ENCODE peak calls at places on chromosome 16, in nine cellular contexts. One of them, this sample, is unnamed.

GRCh38 chr16:2273931-2274330 is 6.0 kb upstream of the RNPS1 start:
- DNase-seq in bronchial epithelial cell: no peak
- DNase-seq in activated T-helper 1 cell treated with anti-CD3 and anti-CD28 coated beads, Interleukin-2, amount 50 U/mL, for 16 hours: no peak
- DNase-seq in NCI-H460: no peak
- DNase-seq in progenitor cell of endocrine pancreas: no peak
- DNase-seq in stimulated activated CD4-positive, alpha-beta T cell treated with anti-CD3 and anti-CD28 coated beads, TNF-alpha, amount 100 ng/mL, for 24 hours: no peak
- DNase-seq in nucleus accumbens: no peak
- DNase-seq in T1000: no peak
- DNase-seq in HEK293T: no peak
- DNase-seq in this sample: no peak

GRCh38 chr16:79597775-79598174 is 2.8 kb downstream of the MAF start:
- DNase-seq in nucleus accumbens: no peak
- DNase-seq in stimulated activated CD4-positive, alpha-beta T cell treated with anti-CD3 and anti-CD28 coated beads, TNF-alpha, amount 100 ng/mL, for 24 hours: no peak
- DNase-seq in activated T-helper 1 cell treated with anti-CD3 and anti-CD28 coated beads, Interleukin-2, amount 50 U/mL, for 16 hours: no peak
- DNase-seq in bronchial epithelial cell: no peak
- DNase-seq in T1000: no peak
- DNase-seq in NCI-H460: no peak
- DNase-seq in progenitor cell of endocrine pancreas: no peak
- DNase-seq in HEK293T: no peak
- DNase-seq in this sample: no peak

GRCh38 chr16:471353-472198 is 46.1 kb downstream of the RAB11FIP3 start:
- DNase-seq in NCI-H460: no peak
- DNase-seq in nucleus accumbens: peak
- DNase-seq in bronchial epithelial cell: peak
- DNase-seq in activated T-helper 1 cell treated with anti-CD3 and anti-CD28 coated beads, Interleukin-2, amount 50 U/mL, for 16 hours: no peak
- DNase-seq in T1000: peak
- DNase-seq in progenitor cell of endocrine pancreas: no peak
- DNase-seq in stimulated activated CD4-positive, alpha-beta T cell treated with anti-CD3 and anti-CD28 coated beads, TNF-alpha, amount 100 ng/mL, for 24 hours: no peak
- DNase-seq in HEK293T: no peak
- DNase-seq in this sample: no peak

GRCh38 chr16:57500578-57501111 is 14.4 kb upstream of the DOK4 start:
- DNase-seq in stimulated activated CD4-positive, alpha-beta T cell treated with anti-CD3 and anti-CD28 coated beads, TNF-alpha, amount 100 ng/mL, for 24 hours: peak
- DNase-seq in HEK293T: no peak
- DNase-seq in progenitor cell of endocrine pancreas: no peak
- DNase-seq in bronchial epithelial cell: no peak
- DNase-seq in T1000: no peak
- DNase-seq in NCI-H460: no peak
- DNase-seq in nucleus accumbens: no peak
- DNase-seq in activated T-helper 1 cell treated with anti-CD3 and anti-CD28 coated beads, Interleukin-2, amount 50 U/mL, for 16 hours: no peak
- DNase-seq in this sample: no peak

GRCh38 chr16:57862698-57863433 is 60.6 kb upstream of the KIFC3 start:
- DNase-seq in stimulated activated CD4-positive, alpha-beta T cell treated with anti-CD3 and anti-CD28 coated beads, TNF-alpha, amount 100 ng/mL, for 24 hours: no peak
- DNase-seq in NCI-H460: peak
- DNase-seq in activated T-helper 1 cell treated with anti-CD3 and anti-CD28 coated beads, Interleukin-2, amount 50 U/mL, for 16 hours: no peak
- DNase-seq in HEK293T: no peak
- DNase-seq in T1000: no peak
- DNase-seq in progenitor cell of endocrine pancreas: no peak
- DNase-seq in nucleus accumbens: no peak
- DNase-seq in bronchial epithelial cell: no peak
- DNase-seq in this sample: no peak

GRCh38 chr16:11417487-11417886 is 72.2 kb downstream of the RMI2 start:
- DNase-seq in activated T-helper 1 cell treated with anti-CD3 and anti-CD28 coated beads, Interleukin-2, amount 50 U/mL, for 16 hours: no peak
- DNase-seq in NCI-H460: no peak
- DNase-seq in stimulated activated CD4-positive, alpha-beta T cell treated with anti-CD3 and anti-CD28 coated beads, TNF-alpha, amount 100 ng/mL, for 24 hours: no peak
- DNase-seq in T1000: no peak
- DNase-seq in nucleus accumbens: no peak
- DNase-seq in progenitor cell of endocrine pancreas: no peak
- DNase-seq in bronchial epithelial cell: no peak
- DNase-seq in HEK293T: no peak
- DNase-seq in this sample: no peak

GRCh38 chr16:21685034-21685455 is 21.3 kb downstream of the OTOA start:
- DNase-seq in NCI-H460: no peak
- DNase-seq in nucleus accumbens: no peak
- DNase-seq in T1000: no peak
- DNase-seq in HEK293T: no peak
- DNase-seq in activated T-helper 1 cell treated with anti-CD3 and anti-CD28 coated beads, Interleukin-2, amount 50 U/mL, for 16 hours: no peak
- DNase-seq in bronchial epithelial cell: no peak
- DNase-seq in stimulated activated CD4-positive, alpha-beta T cell treated with anti-CD3 and anti-CD28 coated beads, TNF-alpha, amount 100 ng/mL, for 24 hours: no peak
- DNase-seq in progenitor cell of endocrine pancreas: peak
- DNase-seq in this sample: no peak

GRCh38 chr16:89623511-89624232 is 10.2 kb downstream of the DPEP1 start:
- DNase-seq in T1000: no peak
- DNase-seq in NCI-H460: no peak
- DNase-seq in bronchial epithelial cell: no peak
- DNase-seq in activated T-helper 1 cell treated with anti-CD3 and anti-CD28 coated beads, Interleukin-2, amount 50 U/mL, for 16 hours: no peak
- DNase-seq in HEK293T: no peak
- DNase-seq in progenitor cell of endocrine pancreas: no peak
- DNase-seq in stimulated activated CD4-positive, alpha-beta T cell treated with anti-CD3 and anti-CD28 coated beads, TNF-alpha, amount 100 ng/mL, for 24 hours: no peak
- DNase-seq in nucleus accumbens: no peak
- DNase-seq in this sample: no peak

GRCh38 chr16:51508813-51509212 is 357.7 kb upstream of the SALL1 start:
- DNase-seq in activated T-helper 1 cell treated with anti-CD3 and anti-CD28 coated beads, Interleukin-2, amount 50 U/mL, for 16 hours: no peak
- DNase-seq in HEK293T: no peak
- DNase-seq in T1000: no peak
- DNase-seq in bronchial epithelial cell: no peak
- DNase-seq in progenitor cell of endocrine pancreas: no peak
- DNase-seq in NCI-H460: no peak
- DNase-seq in stimulated activated CD4-positive, alpha-beta T cell treated with anti-CD3 and anti-CD28 coated beads, TNF-alpha, amount 100 ng/mL, for 24 hours: no peak
- DNase-seq in nucleus accumbens: no peak
- DNase-seq in this sample: no peak

GRCh38 chr16:3650631-3651265 is 3.7 kb upstream of the DNASE1 start:
- DNase-seq in bronchial epithelial cell: no peak
- DNase-seq in nucleus accumbens: no peak
- DNase-seq in stimulated activated CD4-positive, alpha-beta T cell treated with anti-CD3 and anti-CD28 coated beads, TNF-alpha, amount 100 ng/mL, for 24 hours: no peak
- DNase-seq in activated T-helper 1 cell treated with anti-CD3 and anti-CD28 coated beads, Interleukin-2, amount 50 U/mL, for 16 hours: no peak
- DNase-seq in T1000: no peak
- DNase-seq in progenitor cell of endocrine pancreas: no peak
- DNase-seq in HEK293T: no peak
- DNase-seq in NCI-H460: no peak
- DNase-seq in this sample: no peak

GRCh38 chr16:84559311-84559932 is 55.0 kb upstream of the MEAK7 start:
- DNase-seq in stimulated activated CD4-positive, alpha-beta T cell treated with anti-CD3 and anti-CD28 coated beads, TNF-alpha, amount 100 ng/mL, for 24 hours: no peak
- DNase-seq in progenitor cell of endocrine pancreas: no peak
- DNase-seq in HEK293T: no peak
- DNase-seq in nucleus accumbens: no peak
- DNase-seq in NCI-H460: no peak
- DNase-seq in bronchial epithelial cell: no peak
- DNase-seq in activated T-helper 1 cell treated with anti-CD3 and anti-CD28 coated beads, Interleukin-2, amount 50 U/mL, for 16 hours: no peak
- DNase-seq in T1000: no peak
- DNase-seq in this sample: no peak

GRCh38 chr16:85253127-85253941 is 141.1 kb upstream of the CIBAR2 start:
- DNase-seq in nucleus accumbens: peak
- DNase-seq in bronchial epithelial cell: no peak
- DNase-seq in stimulated activated CD4-positive, alpha-beta T cell treated with anti-CD3 and anti-CD28 coated beads, TNF-alpha, amount 100 ng/mL, for 24 hours: peak
- DNase-seq in progenitor cell of endocrine pancreas: peak
- DNase-seq in T1000: no peak
- DNase-seq in HEK293T: peak
- DNase-seq in NCI-H460: peak
- DNase-seq in activated T-helper 1 cell treated with anti-CD3 and anti-CD28 coated beads, Interleukin-2, amount 50 U/mL, for 16 hours: peak
- DNase-seq in this sample: no peak

GRCh38 chr16:965487-965886 is 5.3 kb downstream of the LMF1 start:
- DNase-seq in activated T-helper 1 cell treated with anti-CD3 and anti-CD28 coated beads, Interleukin-2, amount 50 U/mL, for 16 hours: no peak
- DNase-seq in bronchial epithelial cell: no peak
- DNase-seq in stimulated activated CD4-positive, alpha-beta T cell treated with anti-CD3 and anti-CD28 coated beads, TNF-alpha, amount 100 ng/mL, for 24 hours: no peak
- DNase-seq in HEK293T: no peak
- DNase-seq in progenitor cell of endocrine pancreas: no peak
- DNase-seq in NCI-H460: no peak
- DNase-seq in T1000: no peak
- DNase-seq in nucleus accumbens: no peak
- DNase-seq in this sample: no peak

GRCh38 chr16:71883193-71883848 is 661 bp downstream of the ZNF821 start:
- DNase-seq in stimulated activated CD4-positive, alpha-beta T cell treated with anti-CD3 and anti-CD28 coated beads, TNF-alpha, amount 100 ng/mL, for 24 hours: peak
- DNase-seq in NCI-H460: no peak
- DNase-seq in nucleus accumbens: peak
- DNase-seq in activated T-helper 1 cell treated with anti-CD3 and anti-CD28 coated beads, Interleukin-2, amount 50 U/mL, for 16 hours: peak
- DNase-seq in T1000: no peak
- DNase-seq in HEK293T: peak
- DNase-seq in progenitor cell of endocrine pancreas: peak
- DNase-seq in bronchial epithelial cell: peak
- DNase-seq in this sample: no peak

GRCh38 chr16:61564741-61565140 is 471.5 kb downstream of the CDH8 start:
- DNase-seq in progenitor cell of endocrine pancreas: no peak
- DNase-seq in T1000: no peak
- DNase-seq in nucleus accumbens: no peak
- DNase-seq in NCI-H460: no peak
- DNase-seq in HEK293T: no peak
- DNase-seq in stimulated activated CD4-positive, alpha-beta T cell treated with anti-CD3 and anti-CD28 coated beads, TNF-alpha, amount 100 ng/mL, for 24 hours: no peak
- DNase-seq in bronchial epithelial cell: no peak
- DNase-seq in activated T-helper 1 cell treated with anti-CD3 and anti-CD28 coated beads, Interleukin-2, amount 50 U/mL, for 16 hours: no peak
- DNase-seq in this sample: no peak

GRCh38 chr16:66069576-66069975 is 296.9 kb upstream of the CDH5 start:
- DNase-seq in activated T-helper 1 cell treated with anti-CD3 and anti-CD28 coated beads, Interleukin-2, amount 50 U/mL, for 16 hours: no peak
- DNase-seq in nucleus accumbens: no peak
- DNase-seq in NCI-H460: no peak
- DNase-seq in progenitor cell of endocrine pancreas: no peak
- DNase-seq in stimulated activated CD4-positive, alpha-beta T cell treated with anti-CD3 and anti-CD28 coated beads, TNF-alpha, amount 100 ng/mL, for 24 hours: no peak
- DNase-seq in bronchial epithelial cell: no peak
- DNase-seq in T1000: no peak
- DNase-seq in HEK293T: no peak
- DNase-seq in this sample: no peak

GRCh38 chr16:2147981-2148671 is at the start of gene RAB26:
- DNase-seq in bronchial epithelial cell: peak
- DNase-seq in NCI-H460: peak
- DNase-seq in nucleus accumbens: peak
- DNase-seq in stimulated activated CD4-positive, alpha-beta T cell treated with anti-CD3 and anti-CD28 coated beads, TNF-alpha, amount 100 ng/mL, for 24 hours: peak
- DNase-seq in T1000: peak
- DNase-seq in HEK293T: peak
- DNase-seq in activated T-helper 1 cell treated with anti-CD3 and anti-CD28 coated beads, Interleukin-2, amount 50 U/mL, for 16 hours: peak
- DNase-seq in progenitor cell of endocrine pancreas: peak
- DNase-seq in this sample: no peak

GRCh38 chr16:16182918-16183317 is 40.4 kb downstream of the ABCC6 start:
- DNase-seq in activated T-helper 1 cell treated with anti-CD3 and anti-CD28 coated beads, Interleukin-2, amount 50 U/mL, for 16 hours: no peak
- DNase-seq in stimulated activated CD4-positive, alpha-beta T cell treated with anti-CD3 and anti-CD28 coated beads, TNF-alpha, amount 100 ng/mL, for 24 hours: no peak
- DNase-seq in bronchial epithelial cell: no peak
- DNase-seq in nucleus accumbens: no peak
- DNase-seq in progenitor cell of endocrine pancreas: no peak
- DNase-seq in NCI-H460: no peak
- DNase-seq in HEK293T: no peak
- DNase-seq in T1000: no peak
- DNase-seq in this sample: no peak

GRCh38 chr16:88368036-88368435 is 14.7 kb upstream of the ZNF469 start:
- DNase-seq in bronchial epithelial cell: no peak
- DNase-seq in NCI-H460: no peak
- DNase-seq in progenitor cell of endocrine pancreas: no peak
- DNase-seq in nucleus accumbens: no peak
- DNase-seq in T1000: no peak
- DNase-seq in stimulated activated CD4-positive, alpha-beta T cell treated with anti-CD3 and anti-CD28 coated beads, TNF-alpha, amount 100 ng/mL, for 24 hours: no peak
- DNase-seq in HEK293T: no peak
- DNase-seq in activated T-helper 1 cell treated with anti-CD3 and anti-CD28 coated beads, Interleukin-2, amount 50 U/mL, for 16 hours: no peak
- DNase-seq in this sample: no peak

GRCh38 chr16:13863075-13863765 is 56.7 kb upstream of the ERCC4 start:
- DNase-seq in T1000: no peak
- DNase-seq in nucleus accumbens: no peak
- DNase-seq in progenitor cell of endocrine pancreas: no peak
- DNase-seq in bronchial epithelial cell: no peak
- DNase-seq in HEK293T: no peak
- DNase-seq in NCI-H460: no peak
- DNase-seq in stimulated activated CD4-positive, alpha-beta T cell treated with anti-CD3 and anti-CD28 coated beads, TNF-alpha, amount 100 ng/mL, for 24 hours: no peak
- DNase-seq in activated T-helper 1 cell treated with anti-CD3 and anti-CD28 coated beads, Interleukin-2, amount 50 U/mL, for 16 hours: no peak
- DNase-seq in this sample: no peak

GRCh38 chr16:70453891-70454220 is 539 bp upstream of the FCSK start:
- DNase-seq in activated T-helper 1 cell treated with anti-CD3 and anti-CD28 coated beads, Interleukin-2, amount 50 U/mL, for 16 hours: no peak
- DNase-seq in nucleus accumbens: no peak
- DNase-seq in stimulated activated CD4-positive, alpha-beta T cell treated with anti-CD3 and anti-CD28 coated beads, TNF-alpha, amount 100 ng/mL, for 24 hours: no peak
- DNase-seq in bronchial epithelial cell: no peak
- DNase-seq in NCI-H460: peak
- DNase-seq in HEK293T: peak
- DNase-seq in progenitor cell of endocrine pancreas: no peak
- DNase-seq in T1000: no peak
- DNase-seq in this sample: no peak

GRCh38 chr16:74438492-74438979 is 17.3 kb upstream of the CLEC18B start:
- DNase-seq in HEK293T: no peak
- DNase-seq in nucleus accumbens: no peak
- DNase-seq in T1000: no peak
- DNase-seq in progenitor cell of endocrine pancreas: no peak
- DNase-seq in bronchial epithelial cell: no peak
- DNase-seq in NCI-H460: no peak
- DNase-seq in activated T-helper 1 cell treated with anti-CD3 and anti-CD28 coated beads, Interleukin-2, amount 50 U/mL, for 16 hours: no peak
- DNase-seq in stimulated activated CD4-positive, alpha-beta T cell treated with anti-CD3 and anti-CD28 coated beads, TNF-alpha, amount 100 ng/mL, for 24 hours: no peak
- DNase-seq in this sample: no peak

GRCh38 chr16:75351183-75351582 is 82.1 kb downstream of the CFDP1 start:
- DNase-seq in NCI-H460: no peak
- DNase-seq in HEK293T: no peak
- DNase-seq in T1000: no peak
- DNase-seq in nucleus accumbens: no peak
- DNase-seq in bronchial epithelial cell: peak
- DNase-seq in stimulated activated CD4-positive, alpha-beta T cell treated with anti-CD3 and anti-CD28 coated beads, TNF-alpha, amount 100 ng/mL, for 24 hours: no peak
- DNase-seq in progenitor cell of endocrine pancreas: no peak
- DNase-seq in activated T-helper 1 cell treated with anti-CD3 and anti-CD28 coated beads, Interleukin-2, amount 50 U/mL, for 16 hours: no peak
- DNase-seq in this sample: no peak

GRCh38 chr16:82660078-82660645 is 33.4 kb downstream of the CDH13 start:
- DNase-seq in progenitor cell of endocrine pancreas: no peak
- DNase-seq in NCI-H460: no peak
- DNase-seq in T1000: no peak
- DNase-seq in nucleus accumbens: no peak
- DNase-seq in HEK293T: no peak
- DNase-seq in activated T-helper 1 cell treated with anti-CD3 and anti-CD28 coated beads, Interleukin-2, amount 50 U/mL, for 16 hours: no peak
- DNase-seq in stimulated activated CD4-positive, alpha-beta T cell treated with anti-CD3 and anti-CD28 coated beads, TNF-alpha, amount 100 ng/mL, for 24 hours: peak
- DNase-seq in bronchial epithelial cell: peak
- DNase-seq in this sample: no peak

GRCh38 chr16:66357523-66357928 is 9.0 kb upstream of the CDH5 start:
- DNase-seq in bronchial epithelial cell: peak
- DNase-seq in NCI-H460: peak
- DNase-seq in T1000: peak
- DNase-seq in progenitor cell of endocrine pancreas: no peak
- DNase-seq in HEK293T: peak
- DNase-seq in activated T-helper 1 cell treated with anti-CD3 and anti-CD28 coated beads, Interleukin-2, amount 50 U/mL, for 16 hours: no peak
- DNase-seq in stimulated activated CD4-positive, alpha-beta T cell treated with anti-CD3 and anti-CD28 coated beads, TNF-alpha, amount 100 ng/mL, for 24 hours: peak
- DNase-seq in nucleus accumbens: no peak
- DNase-seq in this sample: peak

GRCh38 chr16:88959022-88959421 is 18.0 kb downstream of the CBFA2T3 start:
- DNase-seq in progenitor cell of endocrine pancreas: no peak
- DNase-seq in activated T-helper 1 cell treated with anti-CD3 and anti-CD28 coated beads, Interleukin-2, amount 50 U/mL, for 16 hours: no peak
- DNase-seq in HEK293T: no peak
- DNase-seq in bronchial epithelial cell: no peak
- DNase-seq in NCI-H460: no peak
- DNase-seq in stimulated activated CD4-positive, alpha-beta T cell treated with anti-CD3 and anti-CD28 coated beads, TNF-alpha, amount 100 ng/mL, for 24 hours: no peak
- DNase-seq in T1000: no peak
- DNase-seq in nucleus accumbens: no peak
- DNase-seq in this sample: no peak

GRCh38 chr16:57358527-57359095 is at the start of gene CCL22:
- DNase-seq in stimulated activated CD4-positive, alpha-beta T cell treated with anti-CD3 and anti-CD28 coated beads, TNF-alpha, amount 100 ng/mL, for 24 hours: no peak
- DNase-seq in T1000: no peak
- DNase-seq in nucleus accumbens: no peak
- DNase-seq in bronchial epithelial cell: peak
- DNase-seq in progenitor cell of endocrine pancreas: no peak
- DNase-seq in HEK293T: no peak
- DNase-seq in activated T-helper 1 cell treated with anti-CD3 and anti-CD28 coated beads, Interleukin-2, amount 50 U/mL, for 16 hours: no peak
- DNase-seq in NCI-H460: no peak
- DNase-seq in this sample: no peak

GRCh38 chr16:67156146-67156844 is 3.4 kb downstream of the TRADD start:
- DNase-seq in NCI-H460: no peak
- DNase-seq in nucleus accumbens: no peak
- DNase-seq in T1000: no peak
- DNase-seq in activated T-helper 1 cell treated with anti-CD3 and anti-CD28 coated beads, Interleukin-2, amount 50 U/mL, for 16 hours: no peak
- DNase-seq in progenitor cell of endocrine pancreas: no peak
- DNase-seq in HEK293T: no peak
- DNase-seq in bronchial epithelial cell: no peak
- DNase-seq in stimulated activated CD4-positive, alpha-beta T cell treated with anti-CD3 and anti-CD28 coated beads, TNF-alpha, amount 100 ng/mL, for 24 hours: no peak
- DNase-seq in this sample: no peak

This sample was measured in HCT116.